ENCODE peak calls at places on chromosome 17, in seven cellular contexts. C is A549, E is K562, P is GM12878, O is SK-N-SH, V is HepG2, L is H1. T is an unnamed sample.

GRCh38 chr17:75724016-75725003 is 3.1 kb downstream of the ITGB4 start:
- DNase-seq in C (no peak), E (no peak), P (no peak), O (no peak), V (no peak), L (no peak), T (no peak)

GRCh38 chr17:57551321-57552079 is 193.6 kb downstream of the CCDC182 start:
- DNase-seq in C (no peak), E (no peak), P (peak), O (no peak), V (no peak), L (no peak), T (no peak)

GRCh38 chr17:70172449-70172848 is 3.1 kb downstream of the KCNJ2 start:
- DNase-seq in C (no peak), E (no peak), P (no peak), O (no peak), V (no peak), L (no peak), T (peak)

GRCh38 chr17:8868529-8868951 is 1.1 kb upstream of the PIK3R6 start:
- DNase-seq in C (no peak), E (no peak), P (no peak), O (no peak), V (no peak), L (no peak), T (no peak)

GRCh38 chr17:4554997-4555799 is at the start of gene MYBBP1A:
- DNase-seq in C (peak), E (peak), P (peak), O (peak), V (peak), L (peak), T (peak)

GRCh38 chr17:49557204-49558024 is 18.3 kb upstream of the NXPH3 start:
- DNase-seq in C (peak), E (no peak), P (no peak), O (peak), V (peak), L (peak), T (peak)

GRCh38 chr17:80477647-80478478 is 1.5 kb upstream of the NPTX1 start:
- DNase-seq in C (peak), E (peak), P (no peak), O (peak), V (no peak), L (peak), T (peak)

GRCh38 chr17:47905221-47905733 is 9.2 kb downstream of the SP2 start:
- DNase-seq in C (no peak), E (no peak), P (no peak), O (no peak), V (peak), L (no peak), T (peak)

GRCh38 chr17:67435122-67435521 is 58.0 kb downstream of the PITPNC1 start:
- DNase-seq in C (no peak), E (no peak), P (no peak), O (no peak), V (peak), L (no peak), T (no peak)

GRCh38 chr17:16287563-16288027 is 65.7 kb downstream of the CENPV start:
- DNase-seq in C (peak), E (no peak), P (peak), O (no peak), V (peak), L (no peak), T (peak)

GRCh38 chr17:45867171-45867570 is 22.5 kb downstream of the SPPL2C start:
- DNase-seq in C (no peak), E (no peak), P (no peak), O (no peak), V (no peak), L (no peak), T (no peak)

GRCh38 chr17:67474081-67474661 is 97.1 kb downstream of the PITPNC1 start:
- DNase-seq in C (no peak), E (no peak), P (no peak), O (no peak), V (no peak), L (no peak), T (peak)

GRCh38 chr17:72397687-72398086 is 276.9 kb downstream of the SOX9 start:
- DNase-seq in C (no peak), E (no peak), P (no peak), O (no peak), V (no peak), L (no peak), T (peak)

GRCh38 chr17:81980752-81981239 is 3.4 kb downstream of the ASPSCR1 start:
- DNase-seq in C (no peak), E (no peak), P (no peak), O (no peak), V (no peak), L (no peak), T (no peak)

GRCh38 chr17:79950711-79951110 is 85.0 kb downstream of the TBC1D16 start:
- DNase-seq in C (no peak), E (no peak), P (no peak), O (no peak), V (no peak), L (no peak), T (no peak)

GRCh38 chr17:17810374-17811248 is 26.2 kb downstream of the SREBF1 start:
- DNase-seq in C (peak), E (no peak), P (no peak), O (no peak), V (no peak), L (peak), T (no peak)

GRCh38 chr17:65102788-65103187 is 34.4 kb upstream of the RGS9 start:
- DNase-seq in C (no peak), E (no peak), P (no peak), O (no peak), V (no peak), L (no peak), T (no peak)

GRCh38 chr17:37293770-37294169 is 82.0 kb upstream of the C17orf78 start:
- DNase-seq in C (no peak), E (no peak), P (no peak), O (no peak), V (no peak), L (no peak), T (no peak)

DNA sequence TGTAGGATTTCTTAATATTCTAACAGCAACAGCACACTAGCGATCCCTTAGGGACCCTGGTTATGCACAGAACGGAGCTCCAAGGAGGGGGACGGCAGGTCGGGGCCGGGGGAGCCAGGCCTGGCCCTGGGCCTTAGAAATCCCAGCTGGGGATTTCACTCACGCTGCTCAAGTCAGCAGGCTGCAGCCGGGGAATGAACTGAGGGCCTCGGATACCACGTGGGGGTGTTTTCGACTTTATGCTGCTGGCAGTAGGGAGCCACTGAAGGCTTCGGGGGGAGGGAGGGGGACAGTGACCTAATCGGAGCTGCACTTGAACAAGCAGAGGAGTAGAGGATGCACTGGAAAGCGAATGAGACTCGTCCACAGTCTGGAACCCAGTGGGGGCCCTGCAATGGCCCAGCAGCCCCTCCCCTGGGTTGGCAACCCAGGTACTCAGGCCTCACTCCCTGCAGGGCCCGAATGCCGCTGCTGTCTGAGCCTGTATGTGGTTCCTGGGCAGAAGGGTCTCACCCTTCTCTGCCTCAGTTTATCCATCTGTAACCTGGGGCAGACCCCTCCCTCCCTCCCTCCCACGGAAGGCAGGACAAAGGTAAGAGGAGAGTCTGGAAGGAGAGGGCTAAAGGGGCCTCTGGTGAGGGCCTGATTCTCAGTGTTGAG is 53.7 kb downstream of the RPH3AL start:
- DNase-seq in C (no peak), E (no peak), P (no peak), O (no peak), V (no peak), L (no peak), T (no peak)
- TF ChIP-seq RFX5 in C (no peak), E (no peak), P (no peak), O (no peak), V (no peak), L (no peak), T (no peak)

GRCh38 chr17:44529864-44530263 is 26.7 kb upstream of the GPATCH8 start:
- DNase-seq in C (peak), E (no peak), P (no peak), O (no peak), V (no peak), L (no peak), T (no peak)
- TF ChIP-seq RFX5 in C (no peak), E (no peak), P (no peak), O (no peak), V (no peak), L (no peak), T (no peak)

GRCh38 chr17:42782402-42783061 is 2.1 kb downstream of the WNK4 start:
- DNase-seq in C (no peak), E (no peak), P (no peak), O (no peak), V (peak), L (no peak), T (no peak)
- TF ChIP-seq RFX5 in C (no peak), E (no peak), P (no peak), O (no peak), V (no peak), L (no peak), T (no peak)

GRCh38 chr17:77393274-77393600 is 252.5 kb downstream of the SEC14L1 start:
- DNase-seq in C (no peak), E (no peak), P (no peak), O (no peak), V (no peak), L (no peak), T (no peak)

GRCh38 chr17:77390870-77391269 is 250.1 kb downstream of the SEC14L1 start:
- DNase-seq in C (no peak), E (no peak), P (no peak), O (no peak), V (no peak), L (no peak), T (no peak)

GRCh38 chr17:77391668-77392375 is 251.1 kb downstream of the SEC14L1 start:
- DNase-seq in C (peak), E (no peak), P (no peak), O (no peak), V (no peak), L (no peak), T (peak)

GRCh38 chr17:77393867-77394539 is 253.2 kb downstream of the SEC14L1 start:
- DNase-seq in C (no peak), E (no peak), P (no peak), O (no peak), V (no peak), L (no peak), T (no peak)

GRCh38 chr17:77392376-77393273 is 251.9 kb downstream of the SEC14L1 start:
- DNase-seq in C (peak), E (peak), P (no peak), O (peak), V (peak), L (peak), T (no peak)
- TF ChIP-seq RFX5 in C (no peak), E (no peak), P (no peak), O (no peak), V (peak), L (no peak), T (no peak)

GRCh38 chr17:5680766-5681165 is 96.5 kb upstream of the NLRP1 start:
- DNase-seq in C (no peak), E (no peak), P (no peak), O (no peak), V (no peak), L (no peak), T (no peak)
- TF ChIP-seq RFX5 in C (no peak), E (no peak), P (no peak), O (no peak), V (no peak), L (no peak), T (no peak)

GRCh38 chr17:73600103-73600871 is 44.0 kb downstream of the SDK2 start:
- DNase-seq in C (no peak), E (no peak), P (no peak), O (peak), V (no peak), L (no peak), T (no peak)
- TF ChIP-seq RFX5 in C (no peak), E (no peak), P (no peak), O (no peak), V (no peak), L (no peak), T (no peak)

GRCh38 chr17:28547623-28548416 is 4.6 kb downstream of the UNC119 start:
- DNase-seq in C (peak), E (peak), P (peak), O (peak), V (peak), L (peak), T (peak)
- TF ChIP-seq RFX5 in C (no peak), E (no peak), P (no peak), O (no peak), V (no peak), L (no peak), T (no peak)

DNA sequence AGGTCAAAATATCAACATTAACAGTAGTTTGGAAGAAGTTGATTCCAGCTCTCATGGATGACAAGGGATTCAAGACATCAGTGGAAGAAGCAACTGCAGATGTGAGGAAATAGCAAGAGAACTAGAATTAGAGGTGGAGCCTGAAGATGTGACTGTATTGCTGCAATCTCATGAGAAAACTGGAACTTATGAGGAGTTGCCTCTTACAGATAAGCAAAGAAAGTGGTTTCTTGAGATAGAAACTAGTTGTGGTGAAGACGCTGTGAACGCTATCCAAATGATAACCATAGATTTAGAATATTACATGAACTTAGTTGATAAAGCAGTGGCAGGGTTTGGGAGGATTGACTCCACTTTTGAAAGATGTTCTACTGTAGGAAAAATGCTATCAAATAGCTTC is 67.8 kb downstream of the GOSR1 start:
- DNase-seq in C (no peak), E (no peak), P (no peak), O (no peak), V (no peak), L (no peak), T (no peak)
- TF ChIP-seq RFX5 in C (no peak), E (no peak), P (no peak), O (no peak), V (no peak), L (no peak), T (no peak)

DNA sequence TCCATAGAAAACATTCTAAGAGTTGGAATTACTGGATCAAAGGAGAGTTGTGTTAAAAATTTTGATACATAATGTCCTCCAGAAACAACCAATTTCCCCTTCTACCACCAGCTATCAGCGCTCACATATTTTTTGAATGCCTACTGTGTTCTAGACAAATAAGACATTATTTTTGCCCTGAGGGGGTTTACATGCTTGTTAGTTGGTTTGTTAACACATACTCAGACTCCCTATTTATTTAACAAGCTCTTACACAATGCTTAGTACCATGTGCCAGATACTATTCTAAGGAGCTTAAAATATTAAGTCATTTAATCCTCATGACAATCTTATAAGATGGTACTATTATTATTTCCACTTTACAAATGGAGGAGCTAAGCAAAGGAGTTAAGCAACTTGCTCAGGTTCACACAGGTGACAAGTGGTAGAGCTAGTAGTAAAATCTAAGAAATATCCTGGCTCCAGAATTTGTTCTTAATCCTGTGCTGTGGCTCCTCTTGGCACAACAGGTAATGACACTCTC is 194.2 kb downstream of the UTP18 start:
- DNase-seq in C (no peak), E (no peak), P (no peak), O (no peak), V (no peak), L (no peak), T (no peak)
- TF ChIP-seq RFX5 in C (no peak), E (no peak), P (no peak), O (no peak), V (no peak), L (no peak), T (no peak)